ENCODE peak calls at places on chromosomes 13 and 19, in four cellular contexts. One of them, this sample, is unnamed. For H3K27me3, the result is how much of the 10 kb centered on the place peaks cover.

GRCh38 chr19:38142176-38143035 is 81.6 kb downstream of the DPF1 start:
- DNase-seq in osteoblast: peak
- DNase-seq in neuronal stem cell: peak
- DNase-seq in colonic mucosa: peak
- DNase-seq in this sample: peak

GRCh38 chr19:38839816-38840582 is 8.4 kb upstream of the ECH1 start:
- DNase-seq in osteoblast: peak
- DNase-seq in neuronal stem cell: no peak
- DNase-seq in colonic mucosa: no peak
- DNase-seq in this sample: no peak

GRCh38 chr19:46393456-46394397 is 19.6 kb downstream of the CCDC8 start:
- DNase-seq in osteoblast: peak
- DNase-seq in neuronal stem cell: no peak
- DNase-seq in colonic mucosa: no peak
- DNase-seq in this sample: no peak

GRCh38 chr19:47351545-47351944 is 2.4 kb downstream of the DHX34 start:
- DNase-seq in osteoblast: peak
- DNase-seq in neuronal stem cell: no peak
- DNase-seq in colonic mucosa: no peak
- DNase-seq in this sample: no peak

GRCh38 chr13:53151692-53152421 is 123.2 kb downstream of the OLFM4 start:
- DNase-seq in osteoblast: no peak
- DNase-seq in neuronal stem cell: peak
- DNase-seq in colonic mucosa: peak
- DNase-seq in this sample: no peak

GRCh38 chr19:39263912-39264305 is 4.3 kb upstream of the IFNL2 start:
- DNase-seq in osteoblast: peak
- DNase-seq in neuronal stem cell: no peak
- DNase-seq in colonic mucosa: no peak
- DNase-seq in this sample: no peak

GRCh38 chr13:108005231-108005630 is 210.1 kb downstream of the LIG4 start:
- DNase-seq in osteoblast: no peak
- DNase-seq in neuronal stem cell: no peak
- DNase-seq in colonic mucosa: no peak
- DNase-seq in this sample: no peak

GRCh38 chr19:36547001-36547732 is 19.1 kb upstream of the ZNF260 start:
- DNase-seq in osteoblast: no peak
- DNase-seq in neuronal stem cell: no peak
- DNase-seq in colonic mucosa: no peak
- DNase-seq in this sample: no peak

GRCh38 chr19:1265611-1266115 is 3.5 kb upstream of the CIRBP start:
- DNase-seq in osteoblast: peak
- DNase-seq in neuronal stem cell: no peak
- DNase-seq in colonic mucosa: peak
- DNase-seq in this sample: peak

GRCh38 chr13:44267203-44267602 is 106.4 kb upstream of the SERP2 start:
- DNase-seq in osteoblast: no peak
- DNase-seq in neuronal stem cell: no peak
- DNase-seq in colonic mucosa: no peak
- DNase-seq in this sample: no peak

DNA sequence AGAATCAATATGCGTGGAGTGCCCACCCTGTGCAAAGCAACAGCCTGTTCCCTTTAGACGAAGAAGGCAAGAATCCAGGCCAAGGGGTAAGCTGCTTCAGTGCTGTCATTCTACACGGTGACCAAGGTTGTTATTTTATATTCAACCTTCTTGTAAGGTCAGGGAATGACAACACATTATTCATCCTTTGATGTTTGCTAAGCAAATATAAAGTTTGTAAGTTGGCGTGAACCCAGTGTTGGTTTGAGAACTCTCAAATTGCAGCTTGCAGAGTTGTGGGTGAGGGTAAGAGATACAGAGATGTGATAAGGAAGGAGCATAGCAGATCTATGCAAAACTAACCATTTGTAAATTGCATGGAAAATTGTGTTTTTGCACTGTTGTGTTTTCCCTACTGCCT is 436.7 kb downstream of the FGF9 start:
- DNase-seq in osteoblast: no peak
- DNase-seq in neuronal stem cell: no peak
- DNase-seq in colonic mucosa: peak
- DNase-seq in this sample: no peak
- H3K27me3 ChIP-seq in osteoblast: under half
- H3K27me3 ChIP-seq in neuronal stem cell: under half
- H3K27me3 ChIP-seq in colonic mucosa: under half
- H3K27me3 ChIP-seq in this sample: under half

GRCh38 chr19:50759886-50760285 is 10.4 kb upstream of the GPR32 start:
- DNase-seq in osteoblast: peak
- DNase-seq in neuronal stem cell: no peak
- DNase-seq in colonic mucosa: no peak
- DNase-seq in this sample: no peak
- H3K27me3 ChIP-seq in osteoblast: under half
- H3K27me3 ChIP-seq in neuronal stem cell: under half
- H3K27me3 ChIP-seq in colonic mucosa: under half
- H3K27me3 ChIP-seq in this sample: under half

GRCh38 chr19:33286899-33287298 is 15.4 kb downstream of the CEBPA start:
- DNase-seq in osteoblast: peak
- DNase-seq in neuronal stem cell: no peak
- DNase-seq in colonic mucosa: no peak
- DNase-seq in this sample: no peak
- H3K27me3 ChIP-seq in osteoblast: under half
- H3K27me3 ChIP-seq in neuronal stem cell: under half
- H3K27me3 ChIP-seq in colonic mucosa: under half
- H3K27me3 ChIP-seq in this sample: under half

DNA sequence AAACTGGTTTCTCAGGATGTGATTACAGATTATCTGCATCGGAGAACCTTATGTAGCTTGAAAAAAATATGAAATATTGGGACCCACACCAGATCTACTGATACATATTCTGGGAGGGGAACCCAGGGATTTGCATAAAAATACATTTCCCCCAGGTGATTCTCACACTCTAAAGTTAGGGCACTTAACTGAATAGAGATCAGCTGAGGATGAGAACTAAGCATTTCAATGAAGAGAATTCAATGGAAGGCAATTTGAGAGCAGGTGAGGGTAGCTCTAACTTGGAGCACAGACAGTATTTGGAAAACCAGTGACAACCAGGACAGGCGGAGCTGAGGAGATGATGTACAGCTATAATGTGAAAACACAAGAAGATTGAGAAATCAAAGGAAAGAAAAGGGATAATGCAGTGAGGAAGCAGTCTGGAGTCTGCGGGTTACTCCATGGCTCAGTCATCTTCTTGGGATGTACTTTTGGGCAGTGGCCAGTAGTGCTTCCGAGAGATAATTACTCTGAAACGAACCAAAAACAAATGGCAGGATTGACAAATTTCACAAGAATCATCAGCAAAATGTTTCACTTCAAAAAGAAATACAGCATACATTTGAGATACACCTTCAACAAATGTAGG is 6.1 kb upstream of the OXGR1 start:
- DNase-seq in osteoblast: no peak
- DNase-seq in neuronal stem cell: no peak
- DNase-seq in colonic mucosa: no peak
- DNase-seq in this sample: no peak
- H3K27me3 ChIP-seq in osteoblast: under half
- H3K27me3 ChIP-seq in neuronal stem cell: under half
- H3K27me3 ChIP-seq in colonic mucosa: under half
- H3K27me3 ChIP-seq in this sample: under half

This sample was measured in ascending aorta.